ENCODE peak calls at places on chromosomes 13 and 19, in eight cellular contexts. One of them, this sample, is unnamed.

GRCh38 chr19:14440049-14440448 is 6.9 kb downstream of the PKN1 start:
- DNase-seq in GM13976: peak
- DNase-seq in testis: peak
- DNase-seq in cardiac muscle cell: no peak
- DNase-seq in choroid plexus epithelial cell: peak
- DNase-seq in activated B cell treated with CpG ODN at 0.5 μM for 24 hours: peak
- DNase-seq in thoracic aorta: no peak
- DNase-seq in right lobe of liver: peak
- DNase-seq in this sample: no peak

GRCh38 chr13:79485451-79485850 is 4.5 kb downstream of the NDFIP2 start:
- DNase-seq in GM13976: no peak
- DNase-seq in testis: no peak
- DNase-seq in cardiac muscle cell: no peak
- DNase-seq in choroid plexus epithelial cell: no peak
- DNase-seq in activated B cell treated with CpG ODN at 0.5 μM for 24 hours: no peak
- DNase-seq in thoracic aorta: no peak
- DNase-seq in right lobe of liver: no peak
- DNase-seq in this sample: no peak

GRCh38 chr13:31923134-31923763 is 108.3 kb upstream of the FRY start:
- DNase-seq in GM13976: no peak
- DNase-seq in testis: no peak
- DNase-seq in cardiac muscle cell: no peak
- DNase-seq in choroid plexus epithelial cell: no peak
- DNase-seq in activated B cell treated with CpG ODN at 0.5 μM for 24 hours: no peak
- DNase-seq in thoracic aorta: no peak
- DNase-seq in right lobe of liver: no peak
- DNase-seq in this sample: no peak

GRCh38 chr19:33606556-33606955 is 15.2 kb upstream of the CHST8 start:
- DNase-seq in GM13976: no peak
- DNase-seq in testis: no peak
- DNase-seq in cardiac muscle cell: no peak
- DNase-seq in choroid plexus epithelial cell: no peak
- DNase-seq in activated B cell treated with CpG ODN at 0.5 μM for 24 hours: no peak
- DNase-seq in thoracic aorta: no peak
- DNase-seq in right lobe of liver: no peak
- DNase-seq in this sample: no peak

GRCh38 chr19:51311388-51312257 is at the start of gene IGLON5:
- DNase-seq in GM13976: peak
- DNase-seq in testis: peak
- DNase-seq in cardiac muscle cell: no peak
- DNase-seq in choroid plexus epithelial cell: no peak
- DNase-seq in activated B cell treated with CpG ODN at 0.5 μM for 24 hours: no peak
- DNase-seq in thoracic aorta: no peak
- DNase-seq in right lobe of liver: no peak
- DNase-seq in this sample: no peak

GRCh38 chr13:97843201-97843600 is 110.3 kb upstream of the IPO5 start:
- DNase-seq in GM13976: no peak
- DNase-seq in testis: no peak
- DNase-seq in cardiac muscle cell: no peak
- DNase-seq in choroid plexus epithelial cell: no peak
- DNase-seq in activated B cell treated with CpG ODN at 0.5 μM for 24 hours: no peak
- DNase-seq in thoracic aorta: no peak
- DNase-seq in right lobe of liver: no peak
- DNase-seq in this sample: no peak

GRCh38 chr13:37868691-37869505 is 674 bp downstream of the TRPC4 start:
- DNase-seq in GM13976: peak
- DNase-seq in testis: no peak
- DNase-seq in cardiac muscle cell: peak
- DNase-seq in choroid plexus epithelial cell: peak
- DNase-seq in activated B cell treated with CpG ODN at 0.5 μM for 24 hours: no peak
- DNase-seq in thoracic aorta: no peak
- DNase-seq in right lobe of liver: no peak
- DNase-seq in this sample: no peak

GRCh38 chr19:28578786-28579505 is 634.0 kb downstream of the UQCRFS1 start:
- DNase-seq in GM13976: no peak
- DNase-seq in testis: no peak
- DNase-seq in cardiac muscle cell: no peak
- DNase-seq in choroid plexus epithelial cell: no peak
- DNase-seq in activated B cell treated with CpG ODN at 0.5 μM for 24 hours: no peak
- DNase-seq in thoracic aorta: no peak
- DNase-seq in right lobe of liver: no peak
- DNase-seq in this sample: no peak

GRCh38 chr19:6210091-6210490 is 69.7 kb downstream of the MLLT1 start:
- DNase-seq in GM13976: no peak
- DNase-seq in testis: no peak
- DNase-seq in cardiac muscle cell: no peak
- DNase-seq in choroid plexus epithelial cell: no peak
- DNase-seq in activated B cell treated with CpG ODN at 0.5 μM for 24 hours: no peak
- DNase-seq in thoracic aorta: no peak
- DNase-seq in right lobe of liver: no peak
- DNase-seq in this sample: no peak

GRCh38 chr13:113533441-113533840 is 42.9 kb upstream of the DCUN1D2 start:
- DNase-seq in GM13976: no peak
- DNase-seq in testis: peak
- DNase-seq in cardiac muscle cell: no peak
- DNase-seq in choroid plexus epithelial cell: no peak
- DNase-seq in activated B cell treated with CpG ODN at 0.5 μM for 24 hours: no peak
- DNase-seq in thoracic aorta: no peak
- DNase-seq in right lobe of liver: no peak
- DNase-seq in this sample: peak

GRCh38 chr13:112438094-112438493 is 61.9 kb downstream of the SPACA7 start:
- DNase-seq in GM13976: no peak
- DNase-seq in testis: no peak
- DNase-seq in cardiac muscle cell: no peak
- DNase-seq in choroid plexus epithelial cell: no peak
- DNase-seq in activated B cell treated with CpG ODN at 0.5 μM for 24 hours: no peak
- DNase-seq in thoracic aorta: no peak
- DNase-seq in right lobe of liver: no peak
- DNase-seq in this sample: no peak

GRCh38 chr13:112434937-112435523 is 58.9 kb downstream of the SPACA7 start:
- DNase-seq in GM13976: no peak
- DNase-seq in testis: no peak
- DNase-seq in cardiac muscle cell: no peak
- DNase-seq in choroid plexus epithelial cell: no peak
- DNase-seq in activated B cell treated with CpG ODN at 0.5 μM for 24 hours: no peak
- DNase-seq in thoracic aorta: no peak
- DNase-seq in right lobe of liver: no peak
- DNase-seq in this sample: no peak

GRCh38 chr13:112435973-112436372 is 59.8 kb downstream of the SPACA7 start:
- DNase-seq in GM13976: no peak
- DNase-seq in testis: no peak
- DNase-seq in cardiac muscle cell: no peak
- DNase-seq in choroid plexus epithelial cell: no peak
- DNase-seq in activated B cell treated with CpG ODN at 0.5 μM for 24 hours: no peak
- DNase-seq in thoracic aorta: no peak
- DNase-seq in right lobe of liver: no peak
- DNase-seq in this sample: no peak

GRCh38 chr13:112431734-112432133 is 55.6 kb downstream of the SPACA7 start:
- DNase-seq in GM13976: no peak
- DNase-seq in testis: no peak
- DNase-seq in cardiac muscle cell: no peak
- DNase-seq in choroid plexus epithelial cell: no peak
- DNase-seq in activated B cell treated with CpG ODN at 0.5 μM for 24 hours: no peak
- DNase-seq in thoracic aorta: no peak
- DNase-seq in right lobe of liver: no peak
- DNase-seq in this sample: no peak

GRCh38 chr13:112434032-112434431 is 57.9 kb downstream of the SPACA7 start:
- DNase-seq in GM13976: no peak
- DNase-seq in testis: no peak
- DNase-seq in cardiac muscle cell: no peak
- DNase-seq in choroid plexus epithelial cell: no peak
- DNase-seq in activated B cell treated with CpG ODN at 0.5 μM for 24 hours: no peak
- DNase-seq in thoracic aorta: no peak
- DNase-seq in right lobe of liver: no peak
- DNase-seq in this sample: no peak
- TF ChIP-seq CTCF in GM13976: no peak
- TF ChIP-seq CTCF in testis: no peak
- TF ChIP-seq CTCF in cardiac muscle cell: no peak
- TF ChIP-seq CTCF in choroid plexus epithelial cell: no peak
- TF ChIP-seq CTCF in activated B cell treated with CpG ODN at 0.5 μM for 24 hours: no peak
- TF ChIP-seq CTCF in thoracic aorta: no peak
- TF ChIP-seq CTCF in right lobe of liver: no peak
- TF ChIP-seq CTCF in this sample: no peak

GRCh38 chr13:50326271-50326670 is 311.0 kb downstream of the KCNRG start:
- DNase-seq in GM13976: no peak
- DNase-seq in testis: no peak
- DNase-seq in cardiac muscle cell: no peak
- DNase-seq in choroid plexus epithelial cell: no peak
- DNase-seq in activated B cell treated with CpG ODN at 0.5 μM for 24 hours: no peak
- DNase-seq in thoracic aorta: no peak
- DNase-seq in right lobe of liver: no peak
- DNase-seq in this sample: no peak
- TF ChIP-seq CTCF in GM13976: no peak
- TF ChIP-seq CTCF in testis: no peak
- TF ChIP-seq CTCF in cardiac muscle cell: no peak
- TF ChIP-seq CTCF in choroid plexus epithelial cell: no peak
- TF ChIP-seq CTCF in activated B cell treated with CpG ODN at 0.5 μM for 24 hours: no peak
- TF ChIP-seq CTCF in thoracic aorta: no peak
- TF ChIP-seq CTCF in right lobe of liver: no peak
- TF ChIP-seq CTCF in this sample: no peak

GRCh38 chr19:1261512-1261862 is 7.6 kb upstream of the CIRBP start:
- DNase-seq in GM13976: no peak
- DNase-seq in testis: no peak
- DNase-seq in cardiac muscle cell: no peak
- DNase-seq in choroid plexus epithelial cell: no peak
- DNase-seq in activated B cell treated with CpG ODN at 0.5 μM for 24 hours: peak
- DNase-seq in thoracic aorta: no peak
- DNase-seq in right lobe of liver: no peak
- DNase-seq in this sample: no peak
- TF ChIP-seq CTCF in GM13976: no peak
- TF ChIP-seq CTCF in testis: no peak
- TF ChIP-seq CTCF in cardiac muscle cell: peak
- TF ChIP-seq CTCF in choroid plexus epithelial cell: peak
- TF ChIP-seq CTCF in activated B cell treated with CpG ODN at 0.5 μM for 24 hours: no peak
- TF ChIP-seq CTCF in thoracic aorta: no peak
- TF ChIP-seq CTCF in right lobe of liver: no peak
- TF ChIP-seq CTCF in this sample: peak

GRCh38 chr13:87128006-87128405 is 543.2 kb upstream of the SLITRK5 start:
- DNase-seq in GM13976: no peak
- DNase-seq in testis: no peak
- DNase-seq in cardiac muscle cell: peak
- DNase-seq in choroid plexus epithelial cell: peak
- DNase-seq in activated B cell treated with CpG ODN at 0.5 μM for 24 hours: no peak
- DNase-seq in thoracic aorta: no peak
- DNase-seq in right lobe of liver: no peak
- DNase-seq in this sample: peak
- TF ChIP-seq CTCF in GM13976: no peak
- TF ChIP-seq CTCF in testis: no peak
- TF ChIP-seq CTCF in cardiac muscle cell: no peak
- TF ChIP-seq CTCF in choroid plexus epithelial cell: no peak
- TF ChIP-seq CTCF in activated B cell treated with CpG ODN at 0.5 μM for 24 hours: no peak
- TF ChIP-seq CTCF in thoracic aorta: no peak
- TF ChIP-seq CTCF in right lobe of liver: no peak
- TF ChIP-seq CTCF in this sample: no peak

DNA sequence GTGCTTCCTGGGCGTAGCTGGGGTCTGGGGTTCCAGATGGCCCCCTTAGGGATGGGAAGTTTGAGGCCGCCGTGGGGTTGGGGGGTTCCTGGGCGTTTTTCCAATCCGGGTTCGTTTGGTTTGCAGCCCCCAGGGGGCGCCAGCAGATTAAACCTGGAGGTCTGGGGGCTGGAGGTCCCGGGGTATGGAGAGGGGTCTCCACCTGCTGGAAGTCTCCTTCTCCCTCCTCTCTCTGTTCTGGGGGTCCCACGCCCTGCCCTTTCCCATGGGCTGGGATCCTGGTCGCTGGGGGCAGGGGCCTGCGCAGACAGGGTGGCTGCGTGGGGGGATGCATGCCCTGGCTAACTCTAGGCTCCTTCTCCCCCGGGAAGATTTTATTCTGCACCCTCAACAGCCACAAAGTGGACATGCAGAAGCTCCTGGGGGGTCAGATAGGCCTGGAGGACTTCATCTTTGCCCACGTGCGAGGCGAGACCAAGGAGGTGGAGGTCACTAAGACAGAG is 897 bp downstream of the GIPC3 start:
- DNase-seq in GM13976: peak
- DNase-seq in testis: no peak
- DNase-seq in cardiac muscle cell: no peak
- DNase-seq in choroid plexus epithelial cell: no peak
- DNase-seq in activated B cell treated with CpG ODN at 0.5 μM for 24 hours: peak
- DNase-seq in thoracic aorta: no peak
- DNase-seq in right lobe of liver: no peak
- DNase-seq in this sample: no peak
- TF ChIP-seq CTCF in GM13976: peak
- TF ChIP-seq CTCF in testis: peak
- TF ChIP-seq CTCF in cardiac muscle cell: peak
- TF ChIP-seq CTCF in choroid plexus epithelial cell: peak
- TF ChIP-seq CTCF in activated B cell treated with CpG ODN at 0.5 μM for 24 hours: peak
- TF ChIP-seq CTCF in thoracic aorta: peak
- TF ChIP-seq CTCF in right lobe of liver: peak
- TF ChIP-seq CTCF in this sample: peak

DNA sequence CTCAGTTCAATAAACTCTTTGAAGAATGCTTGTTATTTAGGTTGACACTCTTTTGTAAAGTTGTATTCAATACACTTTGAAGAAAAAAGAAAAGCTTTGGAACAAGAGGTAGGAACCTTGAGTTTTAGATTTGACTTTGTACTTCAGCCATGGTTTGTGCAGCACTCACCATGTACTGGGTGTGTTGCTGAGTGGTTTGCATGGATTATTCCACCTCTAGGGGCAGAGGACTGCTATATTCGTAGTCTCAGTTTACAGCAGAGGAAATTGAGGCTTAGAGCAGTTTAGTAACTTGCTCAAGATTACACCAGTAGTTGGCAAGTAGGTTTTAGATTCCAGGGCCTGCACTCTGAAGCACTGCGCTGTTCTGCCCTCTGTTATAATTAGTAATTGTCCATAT is 68.8 kb downstream of the DNAJC3 start:
- DNase-seq in GM13976: no peak
- DNase-seq in testis: no peak
- DNase-seq in cardiac muscle cell: peak
- DNase-seq in choroid plexus epithelial cell: peak
- DNase-seq in activated B cell treated with CpG ODN at 0.5 μM for 24 hours: no peak
- DNase-seq in thoracic aorta: no peak
- DNase-seq in right lobe of liver: no peak
- DNase-seq in this sample: no peak
- TF ChIP-seq CTCF in GM13976: no peak
- TF ChIP-seq CTCF in testis: no peak
- TF ChIP-seq CTCF in cardiac muscle cell: peak
- TF ChIP-seq CTCF in choroid plexus epithelial cell: peak
- TF ChIP-seq CTCF in activated B cell treated with CpG ODN at 0.5 μM for 24 hours: no peak
- TF ChIP-seq CTCF in thoracic aorta: no peak
- TF ChIP-seq CTCF in right lobe of liver: no peak
- TF ChIP-seq CTCF in this sample: peak